ENCODE peak calls at places on chromosomes 3 and 15, in ten cellular contexts. H, O, D, V, G, T, P, N, A and W are unnamed samples.

GRCh38 chr3:126746395-126747177 is 42.5 kb downstream of the CHCHD6 start:
- DNase-seq in V (peak; percentile 65), O (peak; percentile 10), P (peak; percentile 64), A (no peak), N (peak; percentile 30), H (no peak), T (peak; percentile 57), G (peak; percentile 45), D (no peak), W (no peak)

GRCh38 chr3:77795013-77795412 is 755.1 kb downstream of the ROBO2 start:
- DNase-seq in G (no peak), A (no peak), O (no peak), N (no peak), P (no peak), D (no peak), V (no peak), T (peak; percentile 84), H (no peak), W (no peak)

GRCh38 chr3:150495563-150496168 is 50.6 kb downstream of the SERP1 start:
- DNase-seq in G (peak; percentile 68), V (peak; percentile 41), P (peak; percentile 63), O (peak; percentile 65), H (no peak), A (peak; percentile 55), D (no peak), N (no peak), T (no peak), W (no peak)

GRCh38 chr15:27864719-27865118 is 234.4 kb downstream of the OCA2 start:
- DNase-seq in H (no peak), D (no peak), T (no peak), O (no peak), V (no peak), A (no peak), P (no peak), N (no peak), G (no peak), W (no peak)

GRCh38 chr15:67331676-67332075 is 77.1 kb downstream of the IQCH start:
- DNase-seq in O (peak; percentile 13), V (no peak), H (no peak), N (no peak), T (no peak), D (no peak), A (no peak), P (peak; percentile 21), G (peak; percentile 74), W (no peak)

GRCh38 chr3:114557791-114558190 is 264.0 kb downstream of the TIGIT start:
- DNase-seq in T (no peak), A (no peak), N (no peak), D (no peak), P (peak; percentile 12), H (no peak), G (peak; percentile 46), O (peak; percentile 68), V (no peak), W (no peak)

GRCh38 chr3:16067837-16068471 is 106.5 kb upstream of the GALNT15 start:
- DNase-seq in T (no peak), N (no peak), P (peak; percentile 98), G (no peak), V (peak; percentile 77), H (no peak), O (peak; percentile 66), A (no peak), D (no peak), W (no peak)

GRCh38 chr3:158160958-158161357 is 51.1 kb downstream of the RSRC1 start:
- DNase-seq in D (no peak), G (peak; percentile 97), A (peak; percentile 30), T (no peak), O (peak; percentile 95), N (no peak), H (peak; percentile 7), P (peak; percentile 86), V (peak; percentile 21), W (no peak)

GRCh38 chr3:157544501-157545139 is 41.4 kb upstream of the VEPH1 start:
- DNase-seq in D (no peak), P (peak; percentile 18), G (peak; percentile 91), V (no peak), A (no peak), H (no peak), O (peak; percentile 75), T (no peak), N (no peak), W (no peak)

GRCh38 chr15:88636654-88637053 is 2.2 kb upstream of the ISG20 start:
- DNase-seq in T (no peak), V (no peak), H (no peak), A (no peak), D (no peak), N (no peak), P (peak; percentile 36), G (no peak), O (no peak), W (no peak)

GRCh38 chr15:81336568-81336967 is 12.6 kb upstream of the STARD5 start:
- DNase-seq in H (no peak), D (peak; percentile 7), A (no peak), G (peak; percentile 54), T (no peak), P (peak; percentile 33), V (peak; percentile 14), O (peak; percentile 42), N (peak; percentile 55), W (no peak)

GRCh38 chr15:40467260-40467615 is 3.5 kb upstream of the CHST14 start:
- DNase-seq in D (no peak), N (no peak), A (no peak), O (no peak), T (no peak), V (no peak), P (no peak), H (no peak), G (no peak), W (no peak)

GRCh38 chr3:125054436-125055164 is 1.2 kb downstream of the HEG1 start:
- DNase-seq in A (peak; percentile 42), T (peak; percentile 61), D (no peak), P (peak; percentile 74), N (peak; percentile 53), V (peak; percentile 63), G (peak; percentile 76), H (peak; percentile 36), O (peak; percentile 76), W (peak; percentile 41)

GRCh38 chr3:100540791-100541334 is 48.4 kb downstream of the TMEM45A start:
- DNase-seq in H (no peak), D (no peak), O (no peak), T (no peak), N (no peak), A (no peak), P (peak; percentile 26), G (no peak), V (no peak), W (no peak)

GRCh38 chr3:155643581-155644165 is 101.2 kb downstream of the PLCH1 start:
- DNase-seq in H (no peak), V (no peak), G (no peak), A (no peak), O (no peak), D (no peak), P (no peak), T (no peak), N (no peak), W (no peak)

GRCh38 chr3:23343509-23343908 is 140.4 kb downstream of the UBE2E2 start:
- DNase-seq in P (no peak), D (no peak), T (no peak), O (no peak), H (no peak), V (no peak), N (no peak), G (no peak), A (no peak), W (no peak)

GRCh38 chr15:77747175-77748077 is 114.7 kb upstream of the LINGO1 start:
- DNase-seq in P (no peak), O (no peak), V (peak; percentile 15), A (no peak), G (no peak), T (no peak), D (no peak), H (no peak), N (no peak), W (no peak)

GRCh38 chr15:64426845-64427465 is 33.4 kb upstream of the ZNF609 start:
- DNase-seq in G (peak; percentile 47), A (peak; percentile 15), H (no peak), D (peak; percentile 1), T (no peak), P (peak; percentile 35), V (no peak), N (no peak), O (peak; percentile 51), W (no peak)

GRCh38 chr15:35167675-35168074 is 82.6 kb upstream of the NANOGP8 start:
- DNase-seq in O (no peak), N (no peak), T (no peak), V (no peak), P (no peak), A (no peak), H (no peak), G (no peak), D (no peak), W (no peak)

GRCh38 chr3:152403632-152404066 is 134.9 kb downstream of the MBNL1 start:
- DNase-seq in P (no peak), D (no peak), O (no peak), T (no peak), G (peak; percentile 37), A (no peak), V (no peak), H (no peak), N (no peak), W (no peak)

GRCh38 chr3:190517696-190518095 is 3.8 kb downstream of the IL1RAP start:
- DNase-seq in V (peak; percentile 55), O (peak; percentile 91), P (peak; percentile 59), D (no peak), G (peak; percentile 81), T (no peak), N (no peak), A (no peak), H (no peak), W (no peak)

GRCh38 chr3:129131465-129132088 is 10.0 kb upstream of the RAB43 start:
- DNase-seq in N (no peak), G (no peak), T (no peak), H (no peak), V (no peak), A (no peak), D (no peak), O (no peak), P (no peak), W (no peak)

GRCh38 chr15:74608776-74609175 is 6.9 kb upstream of the CLK3 start:
- DNase-seq in V (no peak), T (no peak), H (no peak), G (no peak), D (no peak), P (no peak), A (no peak), N (no peak), O (no peak), W (no peak)

GRCh38 chr15:25250011-25250596 is 188.7 kb downstream of the UBE3A start:
- DNase-seq in G (no peak), V (no peak), A (no peak), D (no peak), N (no peak), O (no peak), H (no peak), P (no peak), T (no peak), W (peak; percentile 2)

GRCh38 chr3:187017511-187018230 is 87.3 kb downstream of the ST6GAL1 start:
- DNase-seq in N (no peak), O (no peak), D (no peak), A (no peak), G (no peak), H (no peak), T (no peak), P (no peak), V (no peak), W (no peak)

GRCh38 chr15:96171271-96171739 is 159.2 kb upstream of the NR2F2 start:
- DNase-seq in N (no peak), H (no peak), O (no peak), A (no peak), D (no peak), T (peak; percentile 63), P (no peak), G (no peak), V (no peak), W (no peak)

GRCh38 chr3:126903521-126903920 is 79.4 kb upstream of the PLXNA1 start:
- DNase-seq in T (no peak), G (no peak), A (no peak), H (no peak), P (no peak), O (no peak), N (no peak), D (no peak), V (no peak), W (no peak)

GRCh38 chr3:130671545-130671944 is 75.1 kb downstream of the PIK3R4 start:
- DNase-seq in T (no peak), A (no peak), H (no peak), V (no peak), D (no peak), N (no peak), P (no peak), O (no peak), G (no peak), W (no peak)